ENCODE peak calls at places on chromosomes 11 and 22, in seven cellular contexts. D is GM13977, T is GM12865, M is MM.1S, L is kidney epithelial cell, K is fibroblast of mammary gland, R is tibial artery. U is an unnamed sample.

GRCh38 chr11:75339685-75340409 is 11.6 kb downstream of the ARRB1 start:
- DNase-seq in D (no peak), T (no peak), M (no peak), L (no peak), K (no peak), R (no peak), U (no peak)

GRCh38 chr11:127000291-127000968 is at the start of gene KIRREL3:
- DNase-seq in D (no peak), T (no peak), M (no peak), L (no peak), K (no peak), R (no peak), U (no peak)

GRCh38 chr22:36612458-36612857 is 83.5 kb upstream of the EIF3D start:
- DNase-seq in D (no peak), T (no peak), M (no peak), L (no peak), K (peak; percentile 59), R (no peak), U (no peak)

GRCh38 chr22:26474687-26475086 is 8.9 kb downstream of the HPS4 start:
- DNase-seq in D (no peak), T (no peak), M (no peak), L (no peak), K (peak; percentile 39), R (no peak), U (no peak)

GRCh38 chr11:69647349-69647748 is 6.4 kb downstream of the CCND1 start:
- DNase-seq in D (no peak), T (no peak), M (no peak), L (no peak), K (no peak), R (no peak), U (no peak)

GRCh38 chr11:101914349-101914736 is 467 bp upstream of the CEP126 start:
- DNase-seq in D (no peak), T (no peak), M (no peak), L (no peak), K (peak; percentile 57), R (no peak), U (no peak)

GRCh38 chr22:22037740-22038139 is 55.2 kb upstream of the TOP3B start:
- DNase-seq in D (no peak), T (no peak), M (no peak), L (no peak), K (peak; percentile 12), R (no peak), U (no peak)

GRCh38 chr11:79834015-79834414 is 393.2 kb upstream of the TENM4 start:
- DNase-seq in D (no peak), T (no peak), M (no peak), L (no peak), K (no peak), R (no peak), U (no peak)

GRCh38 chr22:39292002-39292401 is 27.4 kb downstream of the RPL3 start:
- DNase-seq in D (no peak), T (no peak), M (no peak), L (no peak), K (no peak), R (no peak), U (no peak)

GRCh38 chr11:104487035-104487775 is 323.3 kb upstream of the PDGFD start:
- DNase-seq in D (no peak), T (no peak), M (no peak), L (no peak), K (no peak), R (no peak), U (no peak)

GRCh38 chr22:46029036-46029435 is 52.1 kb upstream of the WNT7B start:
- DNase-seq in D (no peak), T (no peak), M (no peak), L (no peak), K (no peak), R (no peak), U (no peak)

GRCh38 chr11:102287963-102288744 is 29.1 kb upstream of the BIRC3 start:
- DNase-seq in D (peak; percentile 77), T (peak; percentile 78), M (peak; percentile 71), L (no peak), K (peak; percentile 83), R (no peak), U (peak; percentile 39)

GRCh38 chr11:3126207-3126865 is 38.8 kb downstream of the OSBPL5 start:
- DNase-seq in D (no peak), T (no peak), M (no peak), L (no peak), K (no peak), R (no peak), U (no peak)

GRCh38 chr11:84498016-84498415 is 1129.1 kb downstream of the DLG2 start:
- DNase-seq in D (no peak), T (no peak), M (no peak), L (no peak), K (peak; percentile 90), R (no peak), U (no peak)

GRCh38 chr22:46674367-46674781 is 54.2 kb downstream of the GRAMD4 start:
- DNase-seq in D (peak; percentile 80), T (peak; percentile 41), M (no peak), L (no peak), K (no peak), R (peak; percentile 59), U (no peak)

GRCh38 chr11:83438438-83438837 is 152.3 kb upstream of the CCDC90B start:
- DNase-seq in D (no peak), T (no peak), M (no peak), L (no peak), K (no peak), R (no peak), U (no peak)

DNA sequence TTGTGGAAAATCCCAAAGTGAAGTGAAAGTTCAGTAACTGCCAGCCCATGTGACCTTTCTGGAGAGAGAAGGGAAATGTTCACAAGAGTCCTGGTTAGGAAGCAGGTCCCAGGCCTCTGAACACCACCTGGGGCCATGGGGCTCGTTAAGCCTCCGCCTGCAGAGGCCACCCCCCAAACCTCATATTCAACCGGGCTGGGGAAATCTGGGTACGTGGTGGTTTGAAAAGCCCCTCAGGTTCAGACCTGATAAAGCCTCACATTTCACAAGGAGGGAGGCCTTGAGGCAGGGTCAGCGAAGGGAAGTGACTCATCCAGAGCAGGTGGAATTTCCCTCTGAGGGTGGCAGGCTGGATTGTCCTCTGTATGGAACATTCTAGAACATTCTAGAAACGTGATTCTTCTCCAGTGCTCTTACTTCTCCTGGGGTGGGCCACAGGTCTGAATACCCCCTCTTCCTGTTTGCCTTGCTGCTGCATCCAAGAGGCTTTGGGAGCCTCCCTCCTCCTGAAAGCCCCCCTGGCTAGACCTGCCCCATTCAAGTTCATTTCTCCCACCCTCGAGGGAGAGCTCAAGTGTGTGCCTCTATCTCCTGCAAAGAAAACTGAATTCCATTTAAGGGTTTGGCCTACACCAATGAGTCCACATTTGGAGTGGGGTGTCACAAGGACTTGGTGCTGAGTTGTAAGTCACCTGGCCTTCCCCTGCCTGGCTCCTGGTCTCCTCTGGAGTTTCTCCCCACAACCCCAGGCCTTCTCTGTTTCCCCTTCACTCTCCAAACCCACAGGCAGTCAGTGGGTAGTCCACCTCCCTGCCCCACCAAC is 6.3 kb downstream of the FXYD2 start:
- DNase-seq in D (peak; percentile 71), T (peak; percentile 86), M (no peak), L (peak; percentile 56), K (no peak), R (no peak), U (peak; percentile 53)
- TF ChIP-seq CTCF in D (no peak), T (no peak), M (no peak), L (no peak), K (no peak), R (no peak), U (no peak)

GRCh38 chr11:118658372-118659313 is 20.8 kb downstream of the TREH start:
- DNase-seq in D (no peak), T (no peak), M (no peak), L (no peak), K (no peak), R (no peak), U (no peak)
- TF ChIP-seq CTCF in D (no peak), T (no peak), M (no peak), L (peak; percentile 24), K (peak; percentile 9), R (peak; percentile 17), U (peak; percentile 28)

GRCh38 chr11:1868056-1868635 is 15.3 kb downstream of the LSP1 start:
- DNase-seq in D (no peak), T (no peak), M (no peak), L (no peak), K (no peak), R (no peak), U (no peak)

GRCh38 chr11:1868636-1869291 is 15.9 kb downstream of the LSP1 start:
- DNase-seq in D (no peak), T (no peak), M (no peak), L (no peak), K (no peak), R (no peak), U (no peak)

GRCh38 chr11:1870721-1871466 is 18.0 kb downstream of the LSP1 start:
- DNase-seq in D (no peak), T (no peak), M (no peak), L (no peak), K (no peak), R (no peak), U (no peak)

GRCh38 chr11:1870326-1870696 is 17.4 kb downstream of the LSP1 start:
- DNase-seq in D (no peak), T (no peak), M (no peak), L (no peak), K (no peak), R (no peak), U (no peak)

DNA sequence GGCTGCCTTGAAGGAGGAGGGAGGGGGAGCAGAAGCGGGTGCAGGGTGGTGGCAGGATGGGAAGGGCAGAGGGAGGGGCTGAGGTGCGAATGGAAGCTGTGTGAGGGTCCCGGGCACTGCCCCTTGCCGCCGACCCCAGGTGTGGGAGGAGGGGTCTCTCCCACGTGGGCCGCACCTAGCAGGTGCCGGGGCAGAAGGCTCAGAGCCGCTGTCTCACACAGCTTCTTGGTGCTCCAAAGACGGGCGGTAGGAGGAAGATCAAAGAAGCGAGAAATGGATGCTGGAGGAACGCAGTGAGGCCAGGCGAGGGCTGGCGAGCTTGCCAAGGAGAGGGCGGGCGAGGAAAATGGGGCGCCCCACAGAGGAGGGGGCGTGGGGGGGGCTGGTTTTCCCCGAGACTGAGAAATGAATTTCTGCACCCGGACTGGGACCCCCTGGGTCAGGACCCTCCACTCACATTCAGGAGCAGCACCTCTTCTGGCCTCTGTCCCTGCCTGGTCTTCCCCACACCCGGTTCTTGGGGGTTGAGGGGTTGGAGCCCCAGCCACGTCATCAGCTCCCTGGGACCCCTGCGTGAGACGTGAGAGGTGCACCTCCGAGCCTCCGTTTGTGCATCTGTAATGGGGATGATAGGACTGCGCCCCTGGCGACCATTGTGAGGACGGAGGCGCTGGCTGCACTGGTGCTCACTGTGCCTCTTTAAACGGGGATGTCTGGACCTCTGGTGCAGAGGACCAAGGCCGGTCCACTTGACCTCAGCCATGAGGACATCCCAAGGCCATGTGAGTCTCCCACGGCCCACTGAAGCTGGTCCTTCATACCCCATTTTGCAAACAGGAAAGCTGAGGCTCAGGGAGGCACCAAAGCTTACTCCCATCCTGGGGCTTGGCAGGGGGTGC is 16.8 kb downstream of the LSP1 start:
- DNase-seq in D (no peak), T (no peak), M (no peak), L (no peak), K (no peak), R (no peak), U (no peak)
- TF ChIP-seq CTCF in D (no peak), T (no peak), M (no peak), L (no peak), K (peak; percentile 50), R (no peak), U (no peak)

DNA sequence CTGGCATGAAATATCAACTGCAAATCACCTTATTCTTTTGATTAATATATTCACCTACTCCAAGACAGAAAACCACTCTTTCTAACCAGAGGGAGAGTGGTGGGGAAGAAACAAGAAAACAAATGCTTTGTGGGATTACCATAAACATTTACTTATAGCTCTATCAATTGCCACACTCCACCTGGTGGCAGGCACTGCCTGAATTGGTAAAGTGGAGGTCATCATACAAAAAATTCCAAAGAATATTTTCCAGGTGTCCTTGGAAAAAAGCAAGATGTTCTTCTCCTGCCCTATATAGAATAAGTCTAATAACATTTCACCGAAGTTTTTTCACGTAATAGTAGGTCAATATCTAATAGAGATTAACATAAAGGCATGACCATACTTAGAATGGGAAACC is 45.3 kb downstream of the PHF21A start:
- DNase-seq in D (no peak), T (no peak), M (no peak), L (no peak), K (no peak), R (no peak), U (no peak)
- TF ChIP-seq CTCF in D (no peak), T (no peak), M (no peak), L (no peak), K (peak; percentile 29), R (no peak), U (no peak)